ENCODE peak calls at places on chromosomes 13 and 19, in seven cellular contexts. Q is foreskin fibroblast; B is kidney glomerular epithelial cell; G is T-helper 1 cell; S is activated naive CD4-positive, alpha-beta T cell treated with anti-CD3 and anti-CD28 coated beads, Interleukin-2, amount 50 U/mL, for 72 hours; W is DMS 273 treated with DMSO at 0.1 percent for 48 hours; H is EL. O is an unnamed sample.

GRCh38 chr19:51724543-51724942 is 752 bp upstream of the HAS1 start:
- DNase-seq in Q (no peak), B (no peak), G (no peak), S (no peak), W (no peak), H (no peak), O (no peak)

GRCh38 chr19:6048348-6048747 is 62.0 kb downstream of the RFX2 start:
- DNase-seq in Q (no peak), B (no peak), G (no peak), S (no peak), W (no peak), H (no peak), O (no peak)

GRCh38 chr13:79682164-79682563 is 201.2 kb downstream of the NDFIP2 start:
- DNase-seq in Q (no peak), B (no peak), G (no peak), S (no peak), W (no peak), H (no peak), O (no peak)

GRCh38 chr13:49936943-49937273 is 768 bp upstream of the SPRYD7 start:
- DNase-seq in Q (peak), B (no peak), G (no peak), S (no peak), W (no peak), H (no peak), O (no peak)

GRCh38 chr19:30150626-30151025 is 208.6 kb downstream of the URI1 start:
- DNase-seq in Q (no peak), B (no peak), G (no peak), S (no peak), W (no peak), H (no peak), O (no peak)

GRCh38 chr19:45860359-45861259 is 2.3 kb downstream of the SYMPK start:
- DNase-seq in Q (no peak), B (no peak), G (no peak), S (no peak), W (no peak), H (no peak), O (no peak)

GRCh38 chr13:79772811-79773210 is 291.9 kb downstream of the NDFIP2 start:
- DNase-seq in Q (peak), B (no peak), G (no peak), S (no peak), W (no peak), H (no peak), O (no peak)

GRCh38 chr13:60164490-60164889 is 762 bp upstream of the DIAPH3 start:
- DNase-seq in Q (peak), B (peak), G (no peak), S (no peak), W (no peak), H (no peak), O (no peak)

GRCh38 chr13:30615851-30616311 is 1.8 kb upstream of the USPL1 start:
- DNase-seq in Q (peak), B (peak), G (no peak), S (no peak), W (no peak), H (peak), O (no peak)

GRCh38 chr19:1373534-1374249 is 10.0 kb upstream of the NDUFS7 start:
- DNase-seq in Q (peak), B (no peak), G (no peak), S (no peak), W (no peak), H (no peak), O (no peak)

GRCh38 chr13:107271226-107271625 is 703.3 kb upstream of the ARGLU1 start:
- DNase-seq in Q (no peak), B (peak), G (no peak), S (no peak), W (no peak), H (no peak), O (peak)